ENCODE peak calls at places on chromosomes 3 and 15, in four cellular contexts. B is cardiac fibroblast, S is Kasumi-1, Q is Ammon's horn. V is an unnamed sample.

GRCh38 chr3:125431391-125431790 is 56.3 kb upstream of the ZNF148 start:
- DNase-seq in Q (no peak), S (no peak), B (peak), V (no peak)

GRCh38 chr3:142724682-142725351 is 983 bp downstream of the TRPC1 start:
- DNase-seq in S (no peak), Q (peak), B (peak), V (peak)

GRCh38 chr15:66670698-66671580 is 31.1 kb upstream of the SMAD6 start:
- DNase-seq in S (no peak), B (no peak), Q (no peak), V (no peak)

GRCh38 chr15:90036806-90037509 is 35.8 kb downstream of the ZNF710 start:
- DNase-seq in S (no peak), Q (no peak), B (no peak), V (no peak)

GRCh38 chr3:8472549-8472948 is 29.1 kb upstream of the LMCD1 start:
- DNase-seq in Q (no peak), S (no peak), B (no peak), V (no peak)

GRCh38 chr3:89223188-89223587 is 115.8 kb downstream of the EPHA3 start:
- DNase-seq in S (no peak), B (no peak), Q (no peak), V (no peak)

GRCh38 chr3:126130081-126130855 is 46.3 kb upstream of the SLC41A3 start:
- DNase-seq in S (no peak), B (no peak), Q (no peak), V (no peak)

GRCh38 chr3:46861293-46861995 is 1.8 kb downstream of the MYL3 start:
- DNase-seq in B (no peak), S (no peak), Q (no peak), V (no peak)

GRCh38 chr3:175149675-175150074 is 290.5 kb downstream of the NAALADL2 start:
- DNase-seq in S (no peak), B (no peak), Q (no peak), V (no peak)

GRCh38 chr15:62799037-62799436 is 243.5 kb upstream of the TPM1 start:
- DNase-seq in Q (no peak), B (no peak), S (no peak), V (no peak)

GRCh38 chr3:154181127-154181691 is 60.0 kb downstream of the ARHGEF26 start:
- DNase-seq in B (peak), S (no peak), Q (no peak), V (no peak)

GRCh38 chr15:90232941-90233700 is 620 bp downstream of the CIB1 start:
- DNase-seq in S (peak), B (peak), Q (peak), V (peak)

GRCh38 chr3:37170097-37170496 is 4.3 kb downstream of the LRRFIP2 start:
- DNase-seq in Q (no peak), S (no peak), B (no peak), V (no peak)

GRCh38 chr3:7646851-7647250 is 785.9 kb downstream of the GRM7 start:
- DNase-seq in S (peak), B (no peak), Q (no peak), V (no peak)

GRCh38 chr15:38312190-38312589 is 59.6 kb downstream of the SPRED1 start:
- DNase-seq in B (no peak), Q (no peak), S (no peak), V (no peak)

GRCh38 chr15:89167267-89168176 is 53.9 kb downstream of the RLBP1 start:
- DNase-seq in B (peak), S (peak), Q (no peak), V (no peak)

GRCh38 chr3:102193255-102193654 is 241.6 kb upstream of the ZPLD1 start:
- DNase-seq in B (no peak), S (no peak), Q (no peak), V (no peak)

GRCh38 chr3:4776980-4777581 is 202.2 kb upstream of the BHLHE40 start:
- DNase-seq in Q (no peak), S (no peak), B (peak), V (no peak)

GRCh38 chr3:49165771-49166751 is at the start of gene CCDC71:
- DNase-seq in B (peak), Q (peak), S (peak), V (peak)

GRCh38 chr15:77909131-77909940 is 168.2 kb downstream of the TBC1D2B start:
- DNase-seq in S (no peak), Q (no peak), B (no peak), V (no peak)

V was measured in midbrain.